ENCODE peak calls at places on chromosomes 16 and 17, in eight cellular contexts. V, L, I, T, U, H, Q and X are unnamed samples.

GRCh38 chr16:87375426-87376135 is 8.0 kb downstream of the FBXO31 start:
- DNase-seq in V (no peak), L (no peak), I (no peak), T (no peak), U (peak; percentile 36), H (no peak), Q (no peak), X (no peak)

GRCh38 chr17:82339634-82340580 is 6.3 kb upstream of the SECTM1 start:
- DNase-seq in V (no peak), L (no peak), I (no peak), T (no peak), U (no peak), H (no peak), Q (no peak), X (no peak)

GRCh38 chr17:47285003-47285402 is 31.4 kb downstream of the ITGB3 start:
- DNase-seq in V (no peak), L (no peak), I (no peak), T (no peak), U (no peak), H (no peak), Q (no peak), X (no peak)

GRCh38 chr16:25893332-25893731 is 201.6 kb downstream of the HS3ST4 start:
- DNase-seq in V (no peak), L (no peak), I (no peak), T (no peak), U (no peak), H (no peak), Q (no peak), X (no peak)

GRCh38 chr17:15442316-15443185 is 24.9 kb downstream of the CDRT4 start:
- DNase-seq in V (no peak), L (no peak), I (no peak), T (no peak), U (no peak), H (no peak), Q (no peak), X (no peak)

GRCh38 chr17:46822388-46822921 is 4.0 kb upstream of the WNT3 start:
- DNase-seq in V (no peak), L (no peak), I (no peak), T (no peak), U (no peak), H (no peak), Q (no peak), X (no peak)

GRCh38 chr16:76345093-76345735 is 68.0 kb downstream of the CNTNAP4 start:
- DNase-seq in V (no peak), L (no peak), I (peak; percentile 51), T (peak; percentile 25), U (peak; percentile 8), H (no peak), Q (no peak), X (peak; percentile 74)

GRCh38 chr17:17561408-17562144 is 29.9 kb downstream of the PEMT start:
- DNase-seq in V (no peak), L (no peak), I (no peak), T (no peak), U (no peak), H (peak; percentile 96), Q (no peak), X (peak; percentile 52)

GRCh38 chr16:55856950-55857349 is 18.2 kb downstream of the CES5A start:
- DNase-seq in V (no peak), L (no peak), I (no peak), T (no peak), U (no peak), H (no peak), Q (no peak), X (no peak)

GRCh38 chr16:73418746-73419145 is 370.8 kb upstream of the ZFHX3 start:
- DNase-seq in V (no peak), L (no peak), I (no peak), T (no peak), U (no peak), H (no peak), Q (no peak), X (no peak)

GRCh38 chr17:75876190-75876937 is 2.0 kb downstream of the TRIM47 start:
- DNase-seq in V (peak; percentile 97), L (no peak), I (no peak), T (no peak), U (peak; percentile 62), H (peak; percentile 79), Q (no peak), X (no peak)

GRCh38 chr16:19344980-19345379 is 59.4 kb downstream of the CLEC19A start:
- DNase-seq in V (no peak), L (no peak), I (no peak), T (no peak), U (no peak), H (no peak), Q (no peak), X (no peak)

GRCh38 chr16:19344224-19344801 is 58.8 kb downstream of the CLEC19A start:
- DNase-seq in V (no peak), L (no peak), I (no peak), T (no peak), U (no peak), H (no peak), Q (no peak), X (no peak)

GRCh38 chr16:19348125-19348524 is 62.6 kb downstream of the CLEC19A start:
- DNase-seq in V (no peak), L (no peak), I (no peak), T (no peak), U (no peak), H (no peak), Q (no peak), X (no peak)

GRCh38 chr16:19346335-19346922 is 60.9 kb downstream of the CLEC19A start:
- DNase-seq in V (no peak), L (no peak), I (no peak), T (no peak), U (no peak), H (no peak), Q (no peak), X (no peak)

GRCh38 chr16:19348578-19349315 is 63.2 kb downstream of the CLEC19A start:
- DNase-seq in V (no peak), L (no peak), I (peak; percentile 38), T (no peak), U (no peak), H (peak; percentile 35), Q (no peak), X (no peak)
- H3K27me3 ChIP-seq in V (no peaks in the 10 kb centered on the region), L (no peaks in the 10 kb centered on the region), I (no peaks in the 10 kb centered on the region), T (no peaks in the 10 kb centered on the region), U (peaks cover 20% of the 10 kb centered on the region), H (no peaks in the 10 kb centered on the region), Q (no peaks in the 10 kb centered on the region), X (peaks cover 8% of the 10 kb centered on the region)

GRCh38 chr17:8828517-8828875 is 29.3 kb upstream of the MFSD6L start:
- DNase-seq in V (no peak), L (no peak), I (no peak), T (no peak), U (no peak), H (no peak), Q (no peak), X (no peak)

GRCh38 chr17:8830141-8830540 is 31.0 kb upstream of the MFSD6L start:
- DNase-seq in V (no peak), L (no peak), I (no peak), T (no peak), U (no peak), H (no peak), Q (no peak), X (no peak)

GRCh38 chr17:8832711-8833352 is 33.7 kb upstream of the MFSD6L start:
- DNase-seq in V (no peak), L (no peak), I (peak; percentile 46), T (no peak), U (no peak), H (no peak), Q (no peak), X (no peak)

GRCh38 chr17:8829036-8829941 is 30.1 kb upstream of the MFSD6L start:
- DNase-seq in V (no peak), L (no peak), I (no peak), T (no peak), U (no peak), H (no peak), Q (no peak), X (no peak)

GRCh38 chr17:8831234-8831849 is 32.2 kb upstream of the MFSD6L start:
- DNase-seq in V (no peak), L (no peak), I (no peak), T (no peak), U (no peak), H (no peak), Q (no peak), X (no peak)
- H3K36me3 ChIP-seq in V (no peaks in the 10 kb centered on the region), L (no peaks in the 10 kb centered on the region), I (no peaks in the 10 kb centered on the region), T (no peaks in the 10 kb centered on the region), U (peaks cover 4% of the 10 kb centered on the region), H (no peaks in the 10 kb centered on the region), Q (no peaks in the 10 kb centered on the region), X (no peaks in the 10 kb centered on the region)

GRCh38 chr16:9447699-9448098 is 356.3 kb downstream of the HAPSTR1 start:
- DNase-seq in V (no peak), L (no peak), I (no peak), T (no peak), U (no peak), H (no peak), Q (no peak), X (no peak)

GRCh38 chr16:9447195-9447551 is 355.7 kb downstream of the HAPSTR1 start:
- DNase-seq in V (no peak), L (no peak), I (peak; percentile 12), T (no peak), U (peak; percentile 70), H (peak; percentile 56), Q (no peak), X (no peak)

GRCh38 chr16:9446471-9447194 is 355.2 kb downstream of the HAPSTR1 start:
- DNase-seq in V (no peak), L (no peak), I (no peak), T (no peak), U (no peak), H (no peak), Q (no peak), X (no peak)

GRCh38 chr16:9443864-9444263 is 352.4 kb downstream of the HAPSTR1 start:
- DNase-seq in V (no peak), L (no peak), I (no peak), T (no peak), U (no peak), H (no peak), Q (no peak), X (no peak)

GRCh38 chr16:9449597-9449996 is 358.2 kb downstream of the HAPSTR1 start:
- DNase-seq in V (no peak), L (no peak), I (no peak), T (no peak), U (no peak), H (no peak), Q (no peak), X (no peak)
- H3K27ac ChIP-seq in V (no peak overlapping the region), L (no peak overlapping the region), I (no peak overlapping the region), T (no peak overlapping the region), U (no peak overlapping the region), H (no peak overlapping the region), Q (no peak overlapping the region), X (no peak overlapping the region)

DNA sequence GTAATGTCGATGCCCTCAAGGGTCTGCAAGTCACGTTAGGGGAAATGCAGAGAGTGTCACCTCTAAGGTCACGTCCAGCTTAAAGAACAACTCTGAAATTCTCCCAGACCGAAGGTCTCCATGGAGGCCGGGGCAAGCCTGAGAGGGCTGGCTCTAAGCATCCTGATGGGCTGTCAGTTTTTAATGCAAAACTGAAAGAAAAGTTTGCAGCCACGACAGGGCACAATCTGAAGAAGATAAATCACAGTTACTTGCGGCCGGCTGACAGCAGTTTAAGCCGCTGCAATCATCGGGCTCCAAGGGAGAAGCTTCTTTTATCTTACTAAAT is 168.8 kb downstream of the CYLD start:
- DNase-seq in V (no peak), L (no peak), I (no peak), T (no peak), U (no peak), H (no peak), Q (no peak), X (no peak)
- H3K27me3 ChIP-seq in V (no peaks in the 10 kb centered on the region), L (no peaks in the 10 kb centered on the region), I (no peaks in the 10 kb centered on the region), T (no peaks in the 10 kb centered on the region), U (no peaks in the 10 kb centered on the region), H (no peaks in the 10 kb centered on the region), Q (no peaks in the 10 kb centered on the region), X (peaks cover 17% of the 10 kb centered on the region)